ENCODE peak calls at places on chromosomes 6 and 20, in ten cellular contexts. X is heart left ventricle, Y is mesothelial cell of epicardium, H is AG04450, W is fibroblast of mammary gland, S is progenitor cell of endocrine pancreas, M is transverse colon, U is colonic mucosa, O is pancreas, F is astrocyte of the spinal cord. J is an unnamed sample.

GRCh38 chr6:103268335-103268734 is 1591.4 kb downstream of the HACE1 start:
- DNase-seq in X (no peak), Y (no peak), H (no peak), W (no peak), S (no peak), M (no peak), U (no peak), O (no peak), F (no peak), J (no peak)

GRCh38 chr6:44073612-44074382 is 53.5 kb downstream of the MRPL14 start:
- DNase-seq in X (no peak), Y (peak; percentile 49), H (no peak), W (peak; percentile 57), S (no peak), M (no peak), U (peak; percentile 39), O (peak; percentile 29), F (no peak), J (no peak)

GRCh38 chr20:33897313-33897912 is 86.3 kb downstream of the CHMP4B start:
- DNase-seq in X (no peak), Y (no peak), H (no peak), W (no peak), S (no peak), M (no peak), U (no peak), O (no peak), F (no peak), J (no peak)

GRCh38 chr20:57377350-57377749 is 13.8 kb upstream of the RBM38 start:
- DNase-seq in X (no peak), Y (no peak), H (no peak), W (no peak), S (no peak), M (no peak), U (no peak), O (no peak), F (no peak), J (no peak)

GRCh38 chr6:16989382-16989781 is 112.5 kb upstream of the STMND1 start:
- DNase-seq in X (no peak), Y (no peak), H (no peak), W (no peak), S (no peak), M (no peak), U (no peak), O (no peak), F (no peak), J (no peak)

GRCh38 chr6:20875369-20875963 is 341.2 kb downstream of the CDKAL1 start:
- DNase-seq in X (no peak), Y (no peak), H (peak; percentile 18), W (peak; percentile 58), S (no peak), M (no peak), U (no peak), O (no peak), F (peak; percentile 64), J (no peak)

GRCh38 chr6:117304446-117304845 is 39.1 kb downstream of the VGLL2 start:
- DNase-seq in X (no peak), Y (no peak), H (no peak), W (no peak), S (no peak), M (no peak), U (no peak), O (no peak), F (no peak), J (no peak)

GRCh38 chr6:34526992-34527728 is 29.0 kb downstream of the SPDEF start:
- DNase-seq in X (peak; percentile 96), Y (peak; percentile 96), H (peak; percentile 70), W (peak; percentile 85), S (peak; percentile 90), M (peak; percentile 98), U (peak; percentile 98), O (peak; percentile 95), F (peak; percentile 89), J (peak; percentile 86)

GRCh38 chr6:36851632-36852031 is 12.4 kb upstream of the CPNE5 start:
- DNase-seq in X (no peak), Y (no peak), H (no peak), W (no peak), S (no peak), M (no peak), U (no peak), O (no peak), F (no peak), J (no peak)

GRCh38 chr6:36850001-36850400 is 10.8 kb upstream of the CPNE5 start:
- DNase-seq in X (no peak), Y (no peak), H (no peak), W (no peak), S (no peak), M (no peak), U (no peak), O (no peak), F (no peak), J (no peak)

GRCh38 chr6:36853325-36853724 is 14.1 kb upstream of the CPNE5 start:
- DNase-seq in X (no peak), Y (no peak), H (peak; percentile 62), W (peak; percentile 91), S (no peak), M (no peak), U (no peak), O (no peak), F (peak; percentile 77), J (peak; percentile 92)

GRCh38 chr6:36851149-36851614 is 11.9 kb upstream of the CPNE5 start:
- DNase-seq in X (peak; percentile 68), Y (no peak), H (peak; percentile 21), W (peak; percentile 95), S (peak; percentile 24), M (peak; percentile 46), U (peak; percentile 67), O (peak; percentile 65), F (peak; percentile 85), J (peak; percentile 87)

DNA sequence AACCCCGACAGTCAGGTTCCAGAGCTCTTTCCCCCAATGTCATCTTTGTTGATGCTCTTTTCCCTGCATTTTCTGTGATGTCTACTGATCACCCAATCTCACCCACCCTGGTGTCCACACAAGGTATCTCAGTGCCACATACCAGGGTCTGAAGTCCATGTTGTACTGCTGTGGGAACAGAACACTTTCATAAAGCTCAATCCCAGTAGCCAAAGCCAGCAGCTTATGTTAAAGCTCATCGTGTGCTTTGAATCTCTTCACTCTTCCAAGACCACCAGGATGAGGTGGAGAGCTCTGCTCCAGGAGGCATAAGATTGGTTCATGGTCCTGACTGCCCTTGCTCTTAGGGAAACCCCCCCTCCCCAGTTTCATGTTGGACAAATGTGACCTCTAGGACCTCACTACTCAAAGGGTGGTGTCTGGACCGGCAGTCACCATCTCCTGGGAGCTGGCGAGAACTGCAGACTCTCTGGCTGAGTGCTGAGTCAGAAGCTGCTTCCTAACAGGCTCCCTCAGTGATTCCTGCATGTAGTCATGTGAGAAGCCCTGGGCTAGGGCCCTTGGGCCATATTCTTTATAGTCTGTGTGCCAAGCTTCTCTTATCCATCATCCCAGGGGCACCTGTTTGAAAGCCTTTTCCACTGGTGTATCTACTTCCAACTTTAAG is 13.4 kb upstream of the CPNE5 start:
- DNase-seq in X (no peak), Y (no peak), H (no peak), W (peak; percentile 86), S (no peak), M (no peak), U (no peak), O (no peak), F (peak; percentile 60), J (peak; percentile 86)
- TF ChIP-seq CTCF in X (no peak), Y (no peak), H (peak; percentile 5), W (peak; percentile 20), S (no peak), M (no peak), U (no peak), O (no peak), F (peak; percentile 18), J (peak; percentile 45)

GRCh38 chr6:165092881-165093595 is 216.4 kb downstream of the C6orf118 start:
- DNase-seq in X (no peak), Y (no peak), H (no peak), W (no peak), S (no peak), M (no peak), U (no peak), O (no peak), F (no peak), J (no peak)

GRCh38 chr6:165096868-165097267 is 212.5 kb downstream of the C6orf118 start:
- DNase-seq in X (no peak), Y (no peak), H (no peak), W (no peak), S (no peak), M (no peak), U (no peak), O (no peak), F (no peak), J (no peak)

GRCh38 chr6:165096209-165096608 is 213.2 kb downstream of the C6orf118 start:
- DNase-seq in X (no peak), Y (no peak), H (no peak), W (no peak), S (no peak), M (no peak), U (no peak), O (no peak), F (no peak), J (no peak)

GRCh38 chr6:165098165-165098564 is 211.2 kb downstream of the C6orf118 start:
- DNase-seq in X (no peak), Y (no peak), H (no peak), W (no peak), S (no peak), M (no peak), U (no peak), O (no peak), F (no peak), J (no peak)
- TF ChIP-seq CTCF in X (peak; percentile 11), Y (no peak), H (no peak), W (peak; percentile 10), S (no peak), M (no peak), U (no peak), O (no peak), F (peak; percentile 15), J (no peak)

DNA sequence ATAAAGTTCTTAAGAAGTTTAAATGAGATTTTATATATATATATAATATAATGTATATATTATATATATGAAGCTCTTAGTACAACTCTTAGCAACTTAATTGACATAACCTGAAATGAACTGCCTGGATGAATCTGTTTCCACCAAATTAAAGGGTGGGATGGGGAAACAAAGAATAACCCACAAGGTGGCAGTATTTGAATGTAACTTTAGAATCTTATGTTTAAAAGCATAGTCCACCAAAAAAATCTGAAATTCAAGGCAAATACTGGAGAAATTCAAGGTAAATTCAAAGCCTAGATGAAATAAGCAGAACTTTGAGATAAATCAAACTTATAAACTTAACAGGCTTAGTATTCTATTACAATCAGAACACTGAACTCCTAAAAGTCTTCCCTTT is 4.4 kb upstream of the IBTK start:
- DNase-seq in X (no peak), Y (no peak), H (no peak), W (peak; percentile 62), S (no peak), M (no peak), U (no peak), O (no peak), F (peak; percentile 65), J (peak; percentile 57)
- TF ChIP-seq CTCF in X (peak; percentile 69), Y (peak; percentile 46), H (peak; percentile 62), W (peak; percentile 48), S (peak; percentile 68), M (no peak), U (peak; percentile 34), O (peak; percentile 26), F (peak; percentile 47), J (peak; percentile 82)

GRCh38 chr20:3778976-3779375 is 2.3 kb downstream of the SPEF1 start:
- DNase-seq in X (no peak), Y (no peak), H (no peak), W (no peak), S (no peak), M (no peak), U (no peak), O (no peak), F (no peak), J (no peak)

GRCh38 chr20:3775457-3775856 is 5.8 kb downstream of the SPEF1 start:
- DNase-seq in X (no peak), Y (no peak), H (no peak), W (no peak), S (no peak), M (no peak), U (no peak), O (no peak), F (no peak), J (no peak)

GRCh38 chr20:3777381-3777725 is 3.9 kb downstream of the SPEF1 start:
- DNase-seq in X (no peak), Y (no peak), H (no peak), W (no peak), S (no peak), M (no peak), U (no peak), O (no peak), F (no peak), J (no peak)

GRCh38 chr20:3781153-3781910 is at the start of gene SPEF1:
- DNase-seq in X (peak; percentile 81), Y (peak; percentile 64), H (peak; percentile 71), W (peak; percentile 93), S (peak; percentile 44), M (peak; percentile 79), U (peak; percentile 88), O (peak; percentile 81), F (peak; percentile 90), J (peak; percentile 96)

GRCh38 chr20:3777726-3778629 is 3.3 kb downstream of the SPEF1 start:
- DNase-seq in X (peak; percentile 69), Y (peak; percentile 59), H (no peak), W (peak; percentile 41), S (peak; percentile 64), M (peak; percentile 69), U (peak; percentile 77), O (peak; percentile 54), F (no peak), J (peak; percentile 6)
- TF ChIP-seq CTCF in X (no peak), Y (no peak), H (no peak), W (no peak), S (no peak), M (no peak), U (no peak), O (no peak), F (no peak), J (peak; percentile 11)